ENCODE peak calls at places on chromosome 7, in five cellular contexts. T is pancreas; O is naive thymus-derived CD8-positive, alpha-beta T cell; U is hypothalamus; S is AG10803. Q is an unnamed sample.

GRCh38 chr7:158727690-158728089 is 23.1 kb upstream of the NCAPG2 start:
- DNase-seq in T (no peak), O (no peak), U (no peak), S (no peak), Q (no peak)

GRCh38 chr7:43465581-43466554 is 117.0 kb upstream of the STK17A start:
- DNase-seq in T (no peak), O (no peak), U (no peak), S (peak), Q (no peak)

GRCh38 chr7:16268821-16269768 is 152.2 kb downstream of the CRPPA start:
- DNase-seq in T (no peak), O (no peak), U (no peak), S (peak), Q (peak)

GRCh38 chr7:141754939-141755338 is 9.0 kb upstream of the TAS2R3 start:
- DNase-seq in T (no peak), O (no peak), U (no peak), S (peak), Q (peak)

GRCh38 chr7:156063241-156063810 is 251.1 kb upstream of the SHH start:
- DNase-seq in T (no peak), O (peak), U (no peak), S (no peak), Q (no peak)

GRCh38 chr7:4845740-4846142 is 16.1 kb downstream of the PAPOLB start:
- DNase-seq in T (no peak), O (no peak), U (no peak), S (peak), Q (no peak)

GRCh38 chr7:45599851-45600706 is 25.9 kb downstream of the ADCY1 start:
- DNase-seq in T (peak), O (no peak), U (no peak), S (no peak), Q (no peak)

GRCh38 chr7:102897856-102898531 is 14.8 kb upstream of the LRRC17 start:
- DNase-seq in T (no peak), O (no peak), U (no peak), S (no peak), Q (no peak)

GRCh38 chr7:1323178-1324027 is 90.7 kb downstream of the UNCX start:
- DNase-seq in T (no peak), O (peak), U (peak), S (no peak), Q (no peak)

GRCh38 chr7:15851201-15851600 is 164.7 kb upstream of the MEOX2 start:
- DNase-seq in T (no peak), O (no peak), U (no peak), S (peak), Q (no peak)